ENCODE peak calls at places on chromosomes 11 and 22, in nine cellular contexts. K is A549; H is NCI-H1092 treated with DMSO at 0.1 percent for 48 hours; R is effector memory CD4-positive, alpha-beta T cell; Q is naive thymus-derived CD8-positive, alpha-beta T cell; X is CD8-positive, alpha-beta T cell; B is endothelial cell; L is brain pericyte; I is epithelial cell of proximal tubule. A is an unnamed sample.

GRCh38 chr11:58567889-58568512 is 7.7 kb downstream of the LPXN start:
- DNase-seq in L (no peak), H (peak), X (peak), I (no peak), B (peak), R (peak), Q (peak), K (peak), A (peak)

GRCh38 chr22:50731811-50732624 is 6.0 kb upstream of the ACR start:
- DNase-seq in I (no peak), L (no peak), X (peak), Q (peak), K (peak), R (peak), H (peak), B (no peak), A (peak)

GRCh38 chr11:2310786-2311455 is 9.1 kb downstream of the TSPAN32 start:
- DNase-seq in K (no peak), Q (no peak), L (no peak), H (no peak), B (no peak), I (no peak), R (no peak), X (no peak), A (no peak)

GRCh38 chr22:47107431-47107830 is 345.0 kb downstream of the TBC1D22A start:
- DNase-seq in L (no peak), R (no peak), B (no peak), X (no peak), K (no peak), I (peak), H (no peak), Q (no peak), A (no peak)

GRCh38 chr11:61334434-61335354 is 1.7 kb downstream of the TKFC start:
- DNase-seq in B (no peak), Q (no peak), X (no peak), H (no peak), I (no peak), K (no peak), L (no peak), R (no peak), A (no peak)

GRCh38 chr11:26931248-26931631 is 62.7 kb upstream of the FIBIN start:
- DNase-seq in X (no peak), L (no peak), R (no peak), H (no peak), Q (no peak), I (no peak), B (no peak), K (no peak), A (no peak)

GRCh38 chr11:116879789-116880402 is 42.5 kb upstream of the APOA1 start:
- DNase-seq in H (peak), L (peak), X (peak), B (peak), Q (peak), K (peak), R (no peak), I (no peak), A (peak)

GRCh38 chr11:112279901-112280267 is 19.2 kb upstream of the PLET1 start:
- DNase-seq in X (peak), R (peak), L (no peak), I (no peak), Q (peak), K (peak), B (peak), H (peak), A (peak)

GRCh38 chr11:105935791-105936190 is 86.2 kb downstream of the MSANTD4 start:
- DNase-seq in X (no peak), Q (no peak), H (no peak), L (no peak), I (no peak), K (no peak), R (no peak), B (no peak), A (peak)

GRCh38 chr11:27545946-27546345 is 39.4 kb upstream of the LIN7C start:
- DNase-seq in I (no peak), L (no peak), H (peak), B (no peak), Q (no peak), K (no peak), R (no peak), X (no peak), A (peak)

GRCh38 chr22:37330200-37331033 is 48.1 kb downstream of the CYTH4 start:
- DNase-seq in Q (no peak), B (peak), K (peak), I (peak), H (peak), L (no peak), R (no peak), X (no peak), A (peak)

GRCh38 chr11:8019671-8020597 is 32.8 kb downstream of the EIF3F start:
- DNase-seq in K (no peak), L (no peak), X (no peak), Q (no peak), R (no peak), B (peak), H (no peak), I (no peak), A (peak)

GRCh38 chr22:27760474-27760873 is 41.1 kb downstream of the MN1 start:
- DNase-seq in K (no peak), Q (no peak), H (no peak), X (no peak), L (no peak), R (no peak), B (no peak), I (no peak), A (no peak)

GRCh38 chr11:1156506-1157340 is 1.0 kb upstream of the MUC5AC start:
- DNase-seq in R (no peak), I (no peak), K (no peak), B (no peak), X (no peak), L (no peak), Q (no peak), H (no peak), A (no peak)

GRCh38 chr11:126231725-126232459 is 20.3 kb downstream of the FAM118B start:
- DNase-seq in Q (no peak), R (no peak), X (no peak), B (no peak), I (no peak), H (peak), K (no peak), L (no peak), A (peak)

GRCh38 chr11:65086809-65087208 is 2.8 kb downstream of the ZFPL1 start:
- DNase-seq in X (no peak), H (no peak), B (no peak), I (no peak), L (no peak), Q (no peak), K (no peak), R (no peak), A (no peak)

GRCh38 chr11:124329787-124330478 is 9.9 kb upstream of the OR8D2 start:
- DNase-seq in K (no peak), Q (no peak), R (no peak), X (no peak), L (no peak), I (no peak), H (no peak), B (no peak), A (no peak)

GRCh38 chr11:69640260-69640994 is 529 bp upstream of the CCND1 start:
- DNase-seq in B (no peak), Q (no peak), R (no peak), I (no peak), X (no peak), K (peak), L (no peak), H (no peak), A (no peak)

GRCh38 chr22:46072030-46072881 is 78.1 kb upstream of the PPARA start:
- DNase-seq in I (no peak), L (no peak), B (no peak), R (no peak), K (no peak), H (no peak), Q (no peak), X (peak), A (peak)

GRCh38 chr11:128926000-128926399 is 16.7 kb downstream of the TP53AIP1 start:
- DNase-seq in L (no peak), R (no peak), H (peak), K (no peak), X (no peak), Q (no peak), B (no peak), I (no peak), A (no peak)

GRCh38 chr11:33532257-33532656 is 168.4 kb downstream of the C11orf91 start:
- DNase-seq in L (no peak), Q (no peak), H (no peak), X (no peak), B (no peak), I (no peak), K (no peak), R (no peak), A (no peak)

GRCh38 chr22:46827781-46828180 is 65.3 kb downstream of the TBC1D22A start:
- DNase-seq in Q (no peak), B (no peak), H (no peak), L (no peak), R (no peak), K (peak), I (no peak), X (no peak), A (no peak)

GRCh38 chr11:111730871-111731591 is 35.2 kb downstream of the PPP2R1B start:
- DNase-seq in I (no peak), Q (no peak), X (no peak), R (no peak), H (peak), K (peak), B (no peak), L (peak), A (peak)

GRCh38 chr11:8262552-8263108 is 1.0 kb downstream of the LMO1 start:
- DNase-seq in Q (no peak), R (no peak), K (no peak), L (no peak), I (no peak), B (peak), H (peak), X (no peak), A (peak)

GRCh38 chr11:70661763-70662501 is 263.6 kb downstream of the CTTN start:
- DNase-seq in H (no peak), L (no peak), I (no peak), B (peak), Q (no peak), K (no peak), R (no peak), X (no peak), A (peak)

GRCh38 chr11:6197466-6198200 is 1.4 kb upstream of the OR52W1 start:
- DNase-seq in R (no peak), L (no peak), X (no peak), K (no peak), H (no peak), I (no peak), Q (no peak), B (no peak), A (no peak)

GRCh38 chr11:69007978-69008381 is 5.1 kb downstream of the MRGPRF start:
- DNase-seq in B (no peak), I (no peak), R (no peak), Q (no peak), L (no peak), K (peak), H (no peak), X (no peak), A (peak)

GRCh38 chr11:73201249-73201648 is 16.8 kb upstream of the P2RY2 start:
- DNase-seq in I (no peak), K (no peak), R (no peak), B (no peak), H (no peak), X (no peak), Q (no peak), L (no peak), A (peak)

GRCh38 chr22:42892571-42893316 is 35.7 kb upstream of the ARFGAP3 start:
- DNase-seq in B (no peak), I (no peak), K (no peak), L (no peak), Q (no peak), R (no peak), X (no peak), H (no peak), A (no peak)

GRCh38 chr11:70788247-70789022 is 390.1 kb downstream of the CTTN start:
- DNase-seq in K (peak), L (peak), H (no peak), R (no peak), Q (no peak), X (no peak), B (no peak), I (peak), A (no peak)

GRCh38 chr11:2270322-2271076 is at the start of gene ASCL2:
- DNase-seq in R (no peak), L (no peak), B (peak), H (peak), I (no peak), X (peak), K (no peak), Q (no peak), A (peak)